ENCODE peak calls at places on chromosomes 4 and X, in seven cellular contexts. N is mesothelial cell of epicardium; Y is activated naive CD4-positive, alpha-beta T cell treated with anti-CD3 and anti-CD28 coated beads, Interleukin-2, amount 50 U/mL, for 16 hours; U is hypothalamus; V is T follicular helper cell; I is naive B cell; M is MCF 10A. S is an unnamed sample.

GRCh38 chr4:124105212-124105611 is 607.3 kb downstream of the ANKRD50 start:
- DNase-seq in N (no peak), Y (no peak), U (no peak), V (no peak), I (no peak), M (peak), S (no peak)

GRCh38 chrX:150942958-150943594 is 40.1 kb upstream of the HMGB3 start:
- DNase-seq in N (no peak), Y (no peak), U (no peak), V (no peak), I (no peak), M (no peak), S (no peak)

GRCh38 chr4:137674066-137674465 is 141.8 kb upstream of the PCDH18 start:
- DNase-seq in N (no peak), Y (no peak), U (no peak), V (no peak), I (no peak), M (peak), S (no peak)

GRCh38 chr4:76611611-76612010 is 176.6 kb downstream of the SHROOM3 start:
- DNase-seq in N (no peak), Y (no peak), U (no peak), V (no peak), I (no peak), M (no peak), S (no peak)

GRCh38 chr4:22473268-22473667 is 42.6 kb downstream of the ADGRA3 start:
- DNase-seq in N (no peak), Y (no peak), U (no peak), V (no peak), I (no peak), M (peak), S (no peak)

GRCh38 chr4:21780158-21780557 is 168.4 kb downstream of the KCNIP4 start:
- DNase-seq in N (no peak), Y (no peak), U (no peak), V (no peak), I (no peak), M (peak), S (no peak)

GRCh38 chrX:153488231-153488914 is 6.4 kb upstream of the BGN start:
- DNase-seq in N (no peak), Y (no peak), U (no peak), V (no peak), I (no peak), M (no peak), S (no peak)

GRCh38 chrX:153999359-154000037 is 20.2 kb downstream of the IRAK1 start:
- DNase-seq in N (no peak), Y (no peak), U (no peak), V (no peak), I (no peak), M (no peak), S (no peak)

GRCh38 chr4:104967034-104967401 is 179.7 kb upstream of the TET2 start:
- DNase-seq in N (no peak), Y (no peak), U (no peak), V (no peak), I (no peak), M (no peak), S (no peak)

GRCh38 chr4:81606796-81607550 is 135.3 kb upstream of the RASGEF1B start:
- DNase-seq in N (no peak), Y (no peak), U (no peak), V (no peak), I (peak), M (peak), S (no peak)

GRCh38 chrX:56763556-56764152 is 34.6 kb downstream of the NBDY start:
- DNase-seq in N (no peak), Y (no peak), U (no peak), V (peak), I (peak), M (peak), S (peak)

GRCh38 chr4:108224628-108225053 is 55.9 kb upstream of the LEF1 start:
- DNase-seq in N (peak), Y (no peak), U (no peak), V (no peak), I (no peak), M (peak), S (no peak)

GRCh38 chr4:125826801-125827200 is 512.0 kb downstream of the FAT4 start:
- DNase-seq in N (no peak), Y (no peak), U (no peak), V (no peak), I (no peak), M (no peak), S (no peak)

GRCh38 chr4:26533685-26534084 is 43.4 kb upstream of the CCKAR start:
- DNase-seq in N (no peak), Y (no peak), U (no peak), V (no peak), I (no peak), M (no peak), S (no peak)

GRCh38 chrX:39309018-39309620 is 507.9 kb downstream of the MID1IP1 start:
- DNase-seq in N (no peak), Y (peak), U (no peak), V (peak), I (no peak), M (peak), S (no peak)

GRCh38 chr4:170723171-170723570 is 633.4 kb upstream of the AADAT start:
- DNase-seq in N (no peak), Y (no peak), U (no peak), V (no peak), I (no peak), M (peak), S (no peak)

GRCh38 chrX:119871245-119871598 is 311 bp downstream of the RNF113A start:
- DNase-seq in N (no peak), Y (no peak), U (no peak), V (peak), I (peak), M (peak), S (no peak)

GRCh38 chr4:89836897-89837384 is at the start of gene SNCA:
- DNase-seq in N (peak), Y (peak), U (peak), V (no peak), I (peak), M (peak), S (peak)

GRCh38 chr4:65669981-65670330 is 333 bp downstream of the EPHA5 start:
- DNase-seq in N (no peak), Y (no peak), U (no peak), V (no peak), I (no peak), M (no peak), S (no peak)

GRCh38 chr4:72326692-72327632 is 242.1 kb downstream of the ADAMTS3 start:
- DNase-seq in N (no peak), Y (no peak), U (no peak), V (no peak), I (no peak), M (peak), S (peak)

GRCh38 chr4:122744229-122744628 is 11.7 kb downstream of the BBS12 start:
- DNase-seq in N (no peak), Y (no peak), U (no peak), V (no peak), I (no peak), M (peak), S (no peak)

GRCh38 chr4:84710520-84710919 is 127.6 kb downstream of the CDS1 start:
- DNase-seq in N (no peak), Y (no peak), U (no peak), V (no peak), I (no peak), M (no peak), S (no peak)

GRCh38 chr4:121272526-121272925 is 108.3 kb downstream of the QRFPR start:
- DNase-seq in N (no peak), Y (no peak), U (no peak), V (no peak), I (no peak), M (peak), S (no peak)

GRCh38 chrX:153672531-153673397 is 849 bp downstream of the PNCK start:
- DNase-seq in N (peak), Y (no peak), U (no peak), V (no peak), I (no peak), M (no peak), S (no peak)

GRCh38 chr4:186249785-186250739 is 15.9 kb upstream of the F11 start:
- DNase-seq in N (no peak), Y (no peak), U (no peak), V (no peak), I (no peak), M (peak), S (no peak)

GRCh38 chr4:4775493-4776004 is 83.9 kb upstream of the MSX1 start:
- DNase-seq in N (no peak), Y (no peak), U (no peak), V (no peak), I (no peak), M (no peak), S (no peak)

S was measured in cerebellar cortex.